ENCODE peak calls at places on chromosomes 2 and 18, in five cellular contexts. V is H1, E is endothelial cell of umbilical vein, Z is HCT116, S is K562. J is an unnamed sample.

GRCh38 chr18:9905401-9905922 is 8.4 kb upstream of the VAPA start:
- DNase-seq in V (no peak), E (no peak), Z (no peak), S (peak; percentile 31), J (no peak)

GRCh38 chr2:240884745-240885144 is 11.2 kb downstream of the MAB21L4 start:
- DNase-seq in V (no peak), E (no peak), Z (no peak), S (no peak), J (no peak)

GRCh38 chr2:98935111-98935770 is 784 bp downstream of the CRACDL start:
- DNase-seq in V (no peak), E (peak; percentile 27), Z (no peak), S (no peak), J (no peak)

GRCh38 chr2:41657231-41657630 is 390.6 kb upstream of the PKDCC start:
- DNase-seq in V (no peak), E (no peak), Z (no peak), S (no peak), J (no peak)

GRCh38 chr18:76544511-76545350 is 49.7 kb upstream of the ZNF516 start:
- DNase-seq in V (no peak), E (no peak), Z (no peak), S (no peak), J (peak; percentile 84)

GRCh38 chr2:24894750-24895149 is 25.3 kb downstream of the ADCY3 start:
- DNase-seq in V (no peak), E (no peak), Z (no peak), S (no peak), J (no peak)

GRCh38 chr2:44932079-44932478 is 9.4 kb upstream of the SIX3 start:
- DNase-seq in V (no peak), E (no peak), Z (no peak), S (no peak), J (no peak)

GRCh38 chr18:29560270-29560669 is 1383.3 kb upstream of the CDH2 start:
- DNase-seq in V (no peak), E (no peak), Z (no peak), S (no peak), J (no peak)

GRCh38 chr2:41932241-41933034 is 115.4 kb upstream of the PKDCC start:
- DNase-seq in V (no peak), E (no peak), Z (no peak), S (peak; percentile 85), J (no peak)

GRCh38 chr2:26807788-26808460 is 22.1 kb downstream of the CENPA start:
- DNase-seq in V (no peak), E (no peak), Z (no peak), S (no peak), J (no peak)

GRCh38 chr2:97674396-97674795 is 4.9 kb downstream of the C2orf92 start:
- DNase-seq in V (no peak), E (no peak), Z (no peak), S (no peak), J (no peak)

GRCh38 chr2:209872675-209873074 is 101.0 kb downstream of the UNC80 start:
- DNase-seq in V (peak; percentile 31), E (no peak), Z (no peak), S (no peak), J (peak; percentile 90)

GRCh38 chr2:210162466-210163124 is 8.6 kb downstream of the KANSL1L start:
- DNase-seq in V (no peak), E (no peak), Z (no peak), S (no peak), J (peak; percentile 25)

GRCh38 chr2:231710751-231711676 is 2.7 kb downstream of the PTMA start:
- DNase-seq in V (no peak), E (peak; percentile 37), Z (no peak), S (no peak), J (no peak)

GRCh38 chr2:168432565-168433186 is 23.4 kb upstream of the CERS6 start:
- DNase-seq in V (no peak), E (no peak), Z (no peak), S (no peak), J (no peak)

GRCh38 chr2:212097001-212097400 is 441.6 kb downstream of the ERBB4 start:
- DNase-seq in V (no peak), E (no peak), Z (no peak), S (no peak), J (no peak)

GRCh38 chr2:105299290-105299689 is 30.2 kb downstream of the TGFBRAP1 start:
- DNase-seq in V (no peak), E (no peak), Z (no peak), S (no peak), J (no peak)

GRCh38 chr18:53991805-53992204 is 232.7 kb downstream of the MBD2 start:
- DNase-seq in V (no peak), E (no peak), Z (no peak), S (no peak), J (no peak)

GRCh38 chr2:101710690-101711318 is 13.3 kb downstream of the MAP4K4 start:
- DNase-seq in V (no peak), E (no peak), Z (no peak), S (no peak), J (peak; percentile 80)

GRCh38 chr2:129103922-129104878 is 785.5 kb upstream of the HS6ST1 start:
- DNase-seq in V (no peak), E (no peak), Z (no peak), S (no peak), J (no peak)

GRCh38 chr2:181368036-181368435 is 89.2 kb upstream of the ITGA4 start:
- DNase-seq in V (no peak), E (no peak), Z (no peak), S (no peak), J (no peak)

GRCh38 chr2:181371195-181371594 is 86.0 kb upstream of the ITGA4 start:
- DNase-seq in V (no peak), E (no peak), Z (no peak), S (no peak), J (no peak)

GRCh38 chr2:181372656-181373055 is 84.5 kb upstream of the ITGA4 start:
- DNase-seq in V (no peak), E (no peak), Z (no peak), S (no peak), J (no peak)

GRCh38 chr2:181371782-181372292 is 85.3 kb upstream of the ITGA4 start:
- DNase-seq in V (no peak), E (peak; percentile 53), Z (no peak), S (no peak), J (no peak)

DNA sequence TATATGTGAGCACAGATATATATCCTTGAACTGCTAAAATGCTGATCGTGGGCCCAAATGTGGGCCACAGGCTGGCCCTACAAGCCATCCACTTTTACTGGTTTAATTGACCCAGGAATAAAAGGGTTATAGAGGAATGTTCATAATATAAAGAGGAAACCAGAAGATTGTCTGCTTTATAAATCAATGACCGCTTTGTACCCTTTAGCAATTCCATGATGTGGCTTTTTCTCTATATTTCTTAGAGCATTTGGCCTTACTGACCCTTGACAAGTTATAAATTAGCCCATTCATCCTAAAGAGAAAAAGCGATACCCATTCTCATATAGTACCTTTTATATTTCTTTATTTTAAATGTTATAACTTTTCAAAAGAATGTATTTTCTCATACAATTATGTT is 87.1 kb upstream of the ITGA4 start:
- DNase-seq in V (no peak), E (no peak), Z (no peak), S (no peak), J (no peak)
- H3K27ac ChIP-seq in V (no peak overlapping the region), E (no peak overlapping the region), Z (no peak overlapping the region), S (no peak overlapping the region), J (no peak overlapping the region)

GRCh38 chr2:238848941-238849853 is 1.3 kb downstream of the TWIST2 start:
- DNase-seq in V (no peak), E (peak; percentile 26), Z (no peak), S (no peak), J (no peak)
- TF ChIP-seq EZH2 in V (peak; percentile 93), E (peak; percentile 67), Z (no peak), S (no peak), J (no peak)

DNA sequence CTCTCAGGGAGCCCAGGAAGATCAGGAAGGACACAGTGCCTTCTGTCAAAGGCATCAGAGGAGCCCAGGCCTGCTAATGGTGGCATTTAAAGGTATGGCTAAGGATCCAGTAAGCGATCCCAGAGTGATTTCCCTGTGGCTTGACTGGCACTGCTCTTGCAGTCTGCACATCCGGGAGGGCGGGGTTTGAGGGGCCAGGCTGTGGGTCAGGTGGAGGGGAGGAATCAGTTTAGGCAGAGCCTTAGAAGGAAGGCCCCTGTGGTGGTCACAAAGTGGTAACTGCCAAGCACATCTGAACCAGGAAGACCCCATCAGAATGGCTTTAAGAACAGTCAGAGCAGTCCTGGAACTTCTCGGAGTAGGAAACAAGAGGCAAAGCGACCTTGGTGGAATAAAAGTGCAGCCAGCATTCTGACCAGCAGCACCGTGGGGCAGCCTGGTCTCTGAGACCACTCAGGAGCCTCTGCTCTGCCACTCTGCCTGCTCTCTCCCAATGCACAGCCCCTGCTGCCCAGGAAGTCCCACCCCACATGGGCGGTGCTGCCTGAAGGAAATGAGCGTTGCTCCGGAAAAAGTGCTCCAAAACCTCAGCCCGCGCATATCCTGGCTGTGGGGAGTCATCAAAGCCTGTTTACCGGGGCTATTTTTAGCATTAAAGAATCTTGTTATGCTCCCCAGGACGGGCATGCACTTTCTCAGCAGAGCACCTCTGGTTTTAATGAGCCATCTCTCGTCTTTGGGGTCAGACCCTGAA is 54.4 kb downstream of the EPAS1 start:
- DNase-seq in V (no peak), E (peak; percentile 95), Z (no peak), S (no peak), J (no peak)
- H3K4me1 ChIP-seq in V (no peaks in the 10 kb centered on the region), E (peaks cover 50% of the 10 kb centered on the region), Z (no peaks in the 10 kb centered on the region), S (no peaks in the 10 kb centered on the region), J (no peaks in the 10 kb centered on the region)

GRCh38 chr2:223633656-223634055 is 31.5 kb upstream of the SCG2 start:
- DNase-seq in V (no peak), E (no peak), Z (no peak), S (no peak), J (no peak)

GRCh38 chr2:223635080-223635479 is 32.9 kb upstream of the SCG2 start:
- DNase-seq in V (no peak), E (no peak), Z (no peak), S (no peak), J (no peak)

DNA sequence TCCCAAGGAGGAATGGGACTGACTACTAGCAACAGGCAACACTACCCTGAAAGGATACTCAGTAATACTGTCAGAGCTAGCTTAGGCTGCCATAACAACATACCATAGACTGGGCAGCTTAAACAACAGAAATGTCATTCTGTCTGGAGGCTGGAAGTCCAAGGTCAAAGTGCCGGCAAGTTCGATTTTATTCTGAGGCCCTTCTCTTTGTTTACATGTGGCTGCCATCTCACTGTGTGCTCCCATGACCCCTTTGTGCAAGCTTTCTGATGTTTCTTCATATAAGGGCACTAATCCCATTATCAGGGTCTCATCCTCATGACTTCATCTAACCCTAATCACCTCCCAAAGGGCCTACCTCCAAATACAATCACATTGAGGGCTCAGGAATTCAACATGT is 30.7 kb upstream of the SCG2 start:
- DNase-seq in V (no peak), E (no peak), Z (no peak), S (no peak), J (no peak)
- H3K27ac ChIP-seq in V (no peak overlapping the region), E (no peak overlapping the region), Z (no peak overlapping the region), S (no peak overlapping the region), J (no peak overlapping the region)

GRCh38 chr18:57434177-57434535 is 1.0 kb upstream of the ONECUT2 start:
- DNase-seq in V (no peak), E (no peak), Z (no peak), S (no peak), J (no peak)

GRCh38 chr18:57433492-57434176 is 1.5 kb upstream of the ONECUT2 start:
- DNase-seq in V (no peak), E (no peak), Z (no peak), S (no peak), J (no peak)

GRCh38 chr18:57432118-57432517 is 3.1 kb upstream of the ONECUT2 start:
- DNase-seq in V (no peak), E (no peak), Z (no peak), S (no peak), J (no peak)

GRCh38 chr18:57431512-57432080 is 3.6 kb upstream of the ONECUT2 start:
- DNase-seq in V (no peak), E (no peak), Z (no peak), S (no peak), J (no peak)

GRCh38 chr18:57432765-57433400 is 2.3 kb upstream of the ONECUT2 start:
- DNase-seq in V (no peak), E (no peak), Z (no peak), S (no peak), J (no peak)
- TF ChIP-seq EZH2 in V (no peak), E (no peak), Z (no peak), S (no peak), J (no peak)